ENCODE peak calls at places on chromosomes 3 and 15, in six cellular contexts. One of them, this sample, is unnamed.

GRCh38 chr3:33134026-33134625 is 20.3 kb downstream of the CRTAP start:
- DNase-seq in hepatocyte: no peak
- DNase-seq in CD8-positive, alpha-beta T cell: no peak
- DNase-seq in CD4-positive, alpha-beta memory T cell: no peak
- DNase-seq in neural progenitor cell: no peak
- DNase-seq in Peyer's patch: no peak
- DNase-seq in this sample: peak

GRCh38 chr3:53167418-53168174 is 6.6 kb downstream of the PRKCD start:
- DNase-seq in CD4-positive, alpha-beta memory T cell: no peak
- DNase-seq in CD8-positive, alpha-beta T cell: no peak
- DNase-seq in neural progenitor cell: peak
- DNase-seq in Peyer's patch: no peak
- DNase-seq in hepatocyte: no peak
- DNase-seq in this sample: no peak

GRCh38 chr3:145865329-145865904 is 295.6 kb downstream of the PLOD2 start:
- DNase-seq in CD4-positive, alpha-beta memory T cell: no peak
- DNase-seq in neural progenitor cell: no peak
- DNase-seq in hepatocyte: no peak
- DNase-seq in Peyer's patch: no peak
- DNase-seq in CD8-positive, alpha-beta T cell: no peak
- DNase-seq in this sample: no peak

GRCh38 chr15:39736646-39737550 is 45.7 kb downstream of the FSIP1 start:
- DNase-seq in CD4-positive, alpha-beta memory T cell: no peak
- DNase-seq in neural progenitor cell: no peak
- DNase-seq in CD8-positive, alpha-beta T cell: no peak
- DNase-seq in Peyer's patch: no peak
- DNase-seq in hepatocyte: no peak
- DNase-seq in this sample: no peak

GRCh38 chr3:57809609-57809968 is 53.5 kb downstream of the SLMAP start:
- DNase-seq in neural progenitor cell: no peak
- DNase-seq in Peyer's patch: no peak
- DNase-seq in CD8-positive, alpha-beta T cell: no peak
- DNase-seq in CD4-positive, alpha-beta memory T cell: no peak
- DNase-seq in hepatocyte: no peak
- DNase-seq in this sample: no peak

GRCh38 chr3:125189378-125190165 is 23.0 kb downstream of the SLC12A8 start:
- DNase-seq in neural progenitor cell: no peak
- DNase-seq in Peyer's patch: no peak
- DNase-seq in hepatocyte: no peak
- DNase-seq in CD4-positive, alpha-beta memory T cell: no peak
- DNase-seq in CD8-positive, alpha-beta T cell: no peak
- DNase-seq in this sample: no peak

GRCh38 chr3:55189359-55189801 is 261.5 kb upstream of the LRTM1 start:
- DNase-seq in neural progenitor cell: no peak
- DNase-seq in CD8-positive, alpha-beta T cell: no peak
- DNase-seq in Peyer's patch: no peak
- DNase-seq in hepatocyte: peak
- DNase-seq in CD4-positive, alpha-beta memory T cell: no peak
- DNase-seq in this sample: no peak

GRCh38 chr3:18657858-18658820 is 233.0 kb upstream of the SATB1 start:
- DNase-seq in CD4-positive, alpha-beta memory T cell: no peak
- DNase-seq in neural progenitor cell: no peak
- DNase-seq in CD8-positive, alpha-beta T cell: no peak
- DNase-seq in Peyer's patch: no peak
- DNase-seq in hepatocyte: peak
- DNase-seq in this sample: peak

GRCh38 chr3:23959147-23959900 is 14.2 kb downstream of the NR1D2 start:
- DNase-seq in hepatocyte: peak
- DNase-seq in CD8-positive, alpha-beta T cell: no peak
- DNase-seq in CD4-positive, alpha-beta memory T cell: no peak
- DNase-seq in neural progenitor cell: no peak
- DNase-seq in Peyer's patch: no peak
- DNase-seq in this sample: no peak

GRCh38 chr15:63232943-63233342 is 43.5 kb downstream of the RAB8B start:
- DNase-seq in hepatocyte: no peak
- DNase-seq in CD4-positive, alpha-beta memory T cell: no peak
- DNase-seq in CD8-positive, alpha-beta T cell: no peak
- DNase-seq in Peyer's patch: no peak
- DNase-seq in neural progenitor cell: no peak
- DNase-seq in this sample: no peak

GRCh38 chr15:39898317-39898716 is 21.7 kb downstream of the GPR176 start:
- DNase-seq in hepatocyte: no peak
- DNase-seq in CD8-positive, alpha-beta T cell: no peak
- DNase-seq in CD4-positive, alpha-beta memory T cell: no peak
- DNase-seq in neural progenitor cell: no peak
- DNase-seq in Peyer's patch: no peak
- DNase-seq in this sample: no peak

GRCh38 chr3:119295816-119296484 is 1.8 kb downstream of the ARHGAP31 start:
- DNase-seq in Peyer's patch: no peak
- DNase-seq in CD8-positive, alpha-beta T cell: no peak
- DNase-seq in neural progenitor cell: no peak
- DNase-seq in hepatocyte: no peak
- DNase-seq in CD4-positive, alpha-beta memory T cell: peak
- DNase-seq in this sample: peak

GRCh38 chr15:98874773-98875172 is 132.8 kb downstream of the PGPEP1L start:
- DNase-seq in neural progenitor cell: peak
- DNase-seq in hepatocyte: no peak
- DNase-seq in Peyer's patch: no peak
- DNase-seq in CD4-positive, alpha-beta memory T cell: no peak
- DNase-seq in CD8-positive, alpha-beta T cell: no peak
- DNase-seq in this sample: no peak

GRCh38 chr15:98872777-98873176 is 134.8 kb downstream of the PGPEP1L start:
- DNase-seq in CD8-positive, alpha-beta T cell: no peak
- DNase-seq in neural progenitor cell: no peak
- DNase-seq in hepatocyte: no peak
- DNase-seq in CD4-positive, alpha-beta memory T cell: no peak
- DNase-seq in Peyer's patch: no peak
- DNase-seq in this sample: no peak

GRCh38 chr15:98873441-98874218 is 134.0 kb downstream of the PGPEP1L start:
- DNase-seq in CD8-positive, alpha-beta T cell: no peak
- DNase-seq in hepatocyte: no peak
- DNase-seq in Peyer's patch: no peak
- DNase-seq in neural progenitor cell: peak
- DNase-seq in CD4-positive, alpha-beta memory T cell: no peak
- DNase-seq in this sample: no peak

GRCh38 chr15:98875309-98875708 is 132.3 kb downstream of the PGPEP1L start:
- DNase-seq in Peyer's patch: no peak
- DNase-seq in neural progenitor cell: no peak
- DNase-seq in CD8-positive, alpha-beta T cell: no peak
- DNase-seq in hepatocyte: no peak
- DNase-seq in CD4-positive, alpha-beta memory T cell: no peak
- DNase-seq in this sample: no peak

DNA sequence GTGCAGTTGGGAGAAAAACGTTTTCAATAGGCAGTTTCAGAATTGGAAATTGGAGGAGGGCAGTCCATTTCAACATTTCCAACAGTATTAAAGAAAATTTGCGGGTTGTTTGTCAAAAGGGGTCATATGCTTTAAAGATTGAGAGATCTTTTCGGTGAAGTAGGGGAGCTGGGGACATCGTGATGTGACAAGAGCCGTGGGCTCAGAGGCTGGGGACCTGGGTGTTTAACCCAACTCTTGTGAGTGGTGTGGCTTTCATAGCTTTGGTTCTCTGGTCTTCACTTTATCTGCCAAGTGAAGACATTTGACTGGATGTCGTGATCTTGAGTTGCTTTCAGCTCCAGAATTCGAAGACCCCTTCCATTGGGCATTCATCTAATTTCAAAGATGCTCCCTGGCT is 133.2 kb downstream of the PGPEP1L start:
- DNase-seq in neural progenitor cell: no peak
- DNase-seq in CD8-positive, alpha-beta T cell: no peak
- DNase-seq in Peyer's patch: no peak
- DNase-seq in hepatocyte: no peak
- DNase-seq in CD4-positive, alpha-beta memory T cell: no peak
- DNase-seq in this sample: no peak
- H3K4me3 ChIP-seq in neural progenitor cell: peak
- H3K4me3 ChIP-seq in CD8-positive, alpha-beta T cell: no peak
- H3K4me3 ChIP-seq in Peyer's patch: no peak
- H3K4me3 ChIP-seq in hepatocyte: no peak
- H3K4me3 ChIP-seq in CD4-positive, alpha-beta memory T cell: no peak
- H3K4me3 ChIP-seq in this sample: no peak

DNA sequence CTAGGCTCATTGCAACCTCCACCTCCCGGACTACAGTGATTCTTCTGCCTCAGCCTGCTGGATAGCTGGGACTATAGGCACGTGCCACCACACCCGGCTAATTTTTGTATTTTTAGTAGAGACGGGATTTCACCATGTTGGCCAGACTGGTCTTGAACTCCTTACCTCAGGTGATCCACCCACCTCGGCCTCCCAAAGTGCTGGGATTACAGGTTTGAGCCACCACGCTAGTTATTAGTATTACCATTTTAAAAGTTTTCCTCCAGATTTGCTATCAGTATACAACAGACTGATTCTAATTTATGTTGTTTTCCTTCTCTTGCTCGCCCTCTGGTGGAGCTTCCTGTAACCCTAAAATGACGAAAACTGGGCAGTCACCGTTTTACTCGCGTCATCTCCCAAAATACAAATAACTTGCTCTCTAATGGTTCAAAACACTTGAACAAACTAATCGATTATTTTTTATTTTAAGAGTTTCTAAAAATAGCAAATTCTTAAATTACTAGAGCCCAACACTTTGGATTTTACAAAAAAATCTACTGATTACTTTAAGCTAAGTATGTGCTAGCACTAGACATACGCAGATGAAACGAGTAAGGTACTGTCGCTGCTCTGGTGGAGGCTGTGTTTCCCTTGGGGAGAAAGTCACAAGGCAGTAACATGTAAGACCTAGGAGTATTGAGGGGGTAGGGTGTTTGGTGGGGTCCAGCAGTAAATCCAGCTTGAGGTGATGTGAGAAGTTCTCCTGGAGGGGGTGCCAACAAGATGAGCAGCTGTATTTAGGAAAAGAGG is 203.3 kb downstream of the MBNL1 start:
- DNase-seq in CD4-positive, alpha-beta memory T cell: peak
- DNase-seq in neural progenitor cell: peak
- DNase-seq in CD8-positive, alpha-beta T cell: peak
- DNase-seq in Peyer's patch: peak
- DNase-seq in hepatocyte: peak
- DNase-seq in this sample: peak
- H3K4me3 ChIP-seq in CD4-positive, alpha-beta memory T cell: no peak
- H3K4me3 ChIP-seq in neural progenitor cell: no peak
- H3K4me3 ChIP-seq in CD8-positive, alpha-beta T cell: peak
- H3K4me3 ChIP-seq in Peyer's patch: peak
- H3K4me3 ChIP-seq in hepatocyte: no peak
- H3K4me3 ChIP-seq in this sample: no peak

GRCh38 chr15:31264534-31265089 is 62.0 kb upstream of the KLF13 start:
- DNase-seq in Peyer's patch: no peak
- DNase-seq in CD8-positive, alpha-beta T cell: no peak
- DNase-seq in hepatocyte: no peak
- DNase-seq in neural progenitor cell: peak
- DNase-seq in CD4-positive, alpha-beta memory T cell: no peak
- DNase-seq in this sample: no peak

GRCh38 chr15:31267161-31268107 is 59.2 kb upstream of the KLF13 start:
- DNase-seq in CD4-positive, alpha-beta memory T cell: no peak
- DNase-seq in CD8-positive, alpha-beta T cell: no peak
- DNase-seq in Peyer's patch: peak
- DNase-seq in hepatocyte: no peak
- DNase-seq in neural progenitor cell: peak
- DNase-seq in this sample: no peak

GRCh38 chr15:31265090-31265870 is 61.4 kb upstream of the KLF13 start:
- DNase-seq in Peyer's patch: peak
- DNase-seq in CD4-positive, alpha-beta memory T cell: no peak
- DNase-seq in CD8-positive, alpha-beta T cell: no peak
- DNase-seq in hepatocyte: peak
- DNase-seq in neural progenitor cell: peak
- DNase-seq in this sample: no peak

GRCh38 chr15:31266712-31267111 is 59.9 kb upstream of the KLF13 start:
- DNase-seq in Peyer's patch: peak
- DNase-seq in hepatocyte: peak
- DNase-seq in CD4-positive, alpha-beta memory T cell: no peak
- DNase-seq in CD8-positive, alpha-beta T cell: no peak
- DNase-seq in neural progenitor cell: peak
- DNase-seq in this sample: no peak

GRCh38 chr15:31265871-31266711 is 60.5 kb upstream of the KLF13 start:
- DNase-seq in neural progenitor cell: peak
- DNase-seq in CD8-positive, alpha-beta T cell: peak
- DNase-seq in CD4-positive, alpha-beta memory T cell: peak
- DNase-seq in Peyer's patch: peak
- DNase-seq in hepatocyte: no peak
- DNase-seq in this sample: peak
- H3K4me3 ChIP-seq in neural progenitor cell: no peak
- H3K4me3 ChIP-seq in CD8-positive, alpha-beta T cell: peak
- H3K4me3 ChIP-seq in CD4-positive, alpha-beta memory T cell: no peak
- H3K4me3 ChIP-seq in Peyer's patch: no peak
- H3K4me3 ChIP-seq in hepatocyte: no peak
- H3K4me3 ChIP-seq in this sample: peak

GRCh38 chr15:49038382-49038781 is 7.9 kb downstream of the SECISBP2L start:
- DNase-seq in hepatocyte: no peak
- DNase-seq in Peyer's patch: no peak
- DNase-seq in CD8-positive, alpha-beta T cell: no peak
- DNase-seq in neural progenitor cell: no peak
- DNase-seq in CD4-positive, alpha-beta memory T cell: no peak
- DNase-seq in this sample: no peak

GRCh38 chr15:49040151-49040550 is 6.1 kb downstream of the SECISBP2L start:
- DNase-seq in neural progenitor cell: no peak
- DNase-seq in CD8-positive, alpha-beta T cell: no peak
- DNase-seq in hepatocyte: no peak
- DNase-seq in Peyer's patch: no peak
- DNase-seq in CD4-positive, alpha-beta memory T cell: no peak
- DNase-seq in this sample: no peak

GRCh38 chr15:49037546-49037940 is 8.7 kb downstream of the SECISBP2L start:
- DNase-seq in hepatocyte: no peak
- DNase-seq in neural progenitor cell: no peak
- DNase-seq in CD4-positive, alpha-beta memory T cell: no peak
- DNase-seq in Peyer's patch: no peak
- DNase-seq in CD8-positive, alpha-beta T cell: no peak
- DNase-seq in this sample: no peak

GRCh38 chr15:49035825-49036224 is 10.4 kb downstream of the SECISBP2L start:
- DNase-seq in neural progenitor cell: no peak
- DNase-seq in Peyer's patch: no peak
- DNase-seq in CD4-positive, alpha-beta memory T cell: no peak
- DNase-seq in hepatocyte: peak
- DNase-seq in CD8-positive, alpha-beta T cell: no peak
- DNase-seq in this sample: no peak

DNA sequence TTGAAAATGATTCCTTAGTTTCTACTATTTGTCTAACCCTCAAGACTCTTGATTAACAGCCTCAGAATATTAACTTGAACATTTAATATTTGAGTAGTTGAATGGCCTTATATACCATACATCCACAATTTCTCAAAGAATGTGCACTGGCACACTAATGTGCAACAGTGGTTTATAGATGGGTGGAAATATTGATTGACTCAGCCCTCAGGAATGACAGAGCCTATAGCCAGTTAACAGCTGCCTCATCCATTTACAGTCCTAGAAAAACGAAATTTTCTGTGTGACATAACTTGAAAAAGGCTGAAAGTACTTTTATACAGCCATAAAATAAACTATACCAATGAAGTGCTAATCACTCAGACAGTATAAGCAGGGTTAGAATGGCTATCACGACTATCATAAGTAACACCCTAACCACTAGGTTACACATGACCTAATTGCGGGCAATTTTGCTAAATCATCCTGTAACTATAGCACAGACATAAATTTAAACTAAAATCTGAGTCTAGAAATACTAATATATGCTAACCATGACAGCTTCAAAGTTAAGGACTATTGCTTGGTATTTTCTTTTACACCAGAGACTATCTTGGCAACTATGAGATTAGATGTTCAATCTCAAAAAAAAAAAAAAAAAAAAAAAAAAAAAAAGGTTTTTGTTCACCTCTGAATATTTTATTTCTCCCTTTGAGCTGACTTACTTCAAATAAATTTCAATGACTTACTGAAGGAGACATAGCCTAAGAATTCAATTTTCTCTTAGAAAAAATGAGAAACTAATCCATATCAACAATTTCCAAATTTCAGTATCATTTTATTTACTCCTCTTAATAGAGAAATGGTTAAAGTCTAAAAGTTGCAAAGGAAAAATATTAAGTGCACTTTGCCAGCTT is 9.3 kb downstream of the SECISBP2L start:
- DNase-seq in neural progenitor cell: no peak
- DNase-seq in Peyer's patch: no peak
- DNase-seq in CD4-positive, alpha-beta memory T cell: no peak
- DNase-seq in CD8-positive, alpha-beta T cell: no peak
- DNase-seq in hepatocyte: no peak
- DNase-seq in this sample: no peak
- H3K4me3 ChIP-seq in neural progenitor cell: no peak
- H3K4me3 ChIP-seq in Peyer's patch: no peak
- H3K4me3 ChIP-seq in CD4-positive, alpha-beta memory T cell: no peak
- H3K4me3 ChIP-seq in CD8-positive, alpha-beta T cell: no peak
- H3K4me3 ChIP-seq in hepatocyte: no peak
- H3K4me3 ChIP-seq in this sample: no peak